ENCODE peak calls at places on chromosomes 7 and 10, in four cellular contexts. C, J, I and A are unnamed samples.

GRCh38 chr7:81676813-81677212 is 93.0 kb downstream of the HGF start:
- DNase-seq in I (no peak), J (no peak), C (no peak), A (no peak)

GRCh38 chr7:123494193-123494796 is 40.1 kb downstream of the IQUB start:
- DNase-seq in J (no peak), I (no peak), C (no peak), A (no peak)

GRCh38 chr10:57972783-57973182 is 294.9 kb downstream of the IPMK start:
- DNase-seq in J (no peak), I (no peak), C (no peak), A (no peak)

GRCh38 chr7:94510582-94511456 is 1.2 kb downstream of the CASD1 start:
- DNase-seq in I (no peak), J (peak; percentile 26), C (no peak), A (no peak)

GRCh38 chr7:42575161-42575560 is 336.7 kb downstream of the C7orf25 start:
- DNase-seq in J (no peak), C (no peak), I (no peak), A (no peak)

GRCh38 chr10:88523739-88524400 is 59.2 kb downstream of the RNLS start:
- DNase-seq in J (no peak), C (no peak), I (no peak), A (no peak)

GRCh38 chr10:34305189-34305588 is 509.9 kb downstream of the PARD3 start:
- DNase-seq in I (no peak), C (no peak), J (no peak), A (no peak)

GRCh38 chr10:132011027-132011426 is 29.3 kb upstream of the BNIP3 start:
- DNase-seq in C (no peak), I (no peak), J (no peak), A (no peak)

GRCh38 chr10:133309111-133309719 is 501 bp downstream of the ZNF511 start:
- DNase-seq in J (peak; percentile 93), I (no peak), C (peak; percentile 39), A (no peak)

GRCh38 chr10:27745380-27745718 is 270 bp downstream of the MKX start:
- DNase-seq in I (no peak), C (no peak), J (no peak), A (no peak)

GRCh38 chr10:124693801-124694416 is 50.3 kb downstream of the FAM53B start:
- DNase-seq in J (no peak), C (no peak), I (no peak), A (no peak)

GRCh38 chr10:59271160-59271559 is 91.2 kb downstream of the FAM13C start:
- DNase-seq in I (no peak), C (no peak), J (no peak), A (no peak)

GRCh38 chr7:19020711-19021110 is 96.7 kb downstream of the TWIST1 start:
- DNase-seq in I (peak; percentile 21), C (no peak), J (no peak), A (no peak)

GRCh38 chr10:48705407-48705938 is 20.8 kb downstream of the WDFY4 start:
- DNase-seq in I (no peak), C (no peak), J (no peak), A (no peak)

GRCh38 chr10:34710391-34710751 is 104.7 kb downstream of the PARD3 start:
- DNase-seq in C (no peak), J (peak; percentile 32), I (no peak), A (no peak)

GRCh38 chr7:76217942-76218566 is 16.4 kb downstream of the SRRM3 start:
- DNase-seq in J (no peak), C (no peak), I (no peak), A (no peak)

GRCh38 chr7:136953386-136953785 is 84.9 kb downstream of the CHRM2 start:
- DNase-seq in J (no peak), C (no peak), I (no peak), A (peak; percentile 66)

GRCh38 chr10:89700914-89701237 is 514 bp upstream of the KIF20B start:
- DNase-seq in C (no peak), J (no peak), I (no peak), A (no peak)

GRCh38 chr10:89122431-89123066 is 84.6 kb downstream of the CH25H start:
- DNase-seq in C (no peak), I (peak; percentile 4), J (no peak), A (no peak)

GRCh38 chr7:149310113-149310836 is 48.3 kb downstream of the ZNF783 start:
- DNase-seq in J (no peak), C (peak; percentile 36), I (peak; percentile 1), A (peak; percentile 64)

GRCh38 chr10:96740579-96741281 is 20.4 kb upstream of the PIK3AP1 start:
- DNase-seq in J (peak; percentile 41), I (no peak), C (no peak), A (no peak)

GRCh38 chr10:101062231-101063161 is 707 bp downstream of the KAZALD1 start:
- DNase-seq in J (peak; percentile 56), C (no peak), I (no peak), A (no peak)

GRCh38 chr7:3461923-3462322 is 160.9 kb downstream of the SDK1 start:
- DNase-seq in J (no peak), I (no peak), C (no peak), A (no peak)

GRCh38 chr7:47302560-47302959 is 279.4 kb downstream of the TNS3 start:
- DNase-seq in I (no peak), J (no peak), C (no peak), A (no peak)

GRCh38 chr10:52956861-52957260 is 184.3 kb upstream of the MBL2 start:
- DNase-seq in I (no peak), J (no peak), C (no peak), A (no peak)

GRCh38 chr7:45181991-45182855 is 24.6 kb downstream of the RAMP3 start:
- DNase-seq in J (no peak), I (no peak), C (no peak), A (no peak)

GRCh38 chr7:23380961-23381360 is 81.8 kb downstream of the MALSU1 start:
- DNase-seq in J (no peak), C (no peak), I (no peak), A (no peak)

GRCh38 chr7:107035446-107035845 is 9.1 kb upstream of the PRKAR2B start:
- DNase-seq in C (no peak), I (peak; percentile 61), J (no peak), A (peak; percentile 66)

GRCh38 chr10:34955391-34955790 is 134.8 kb downstream of the CUL2 start:
- DNase-seq in I (no peak), C (no peak), J (no peak), A (no peak)

GRCh38 chr10:12503311-12503710 is 154.0 kb downstream of the CAMK1D start:
- DNase-seq in J (no peak), C (no peak), I (no peak), A (no peak)

GRCh38 chr10:126946746-126947145 is 41.5 kb downstream of the DOCK1 start:
- DNase-seq in J (no peak), C (no peak), I (no peak), A (no peak)

DNA sequence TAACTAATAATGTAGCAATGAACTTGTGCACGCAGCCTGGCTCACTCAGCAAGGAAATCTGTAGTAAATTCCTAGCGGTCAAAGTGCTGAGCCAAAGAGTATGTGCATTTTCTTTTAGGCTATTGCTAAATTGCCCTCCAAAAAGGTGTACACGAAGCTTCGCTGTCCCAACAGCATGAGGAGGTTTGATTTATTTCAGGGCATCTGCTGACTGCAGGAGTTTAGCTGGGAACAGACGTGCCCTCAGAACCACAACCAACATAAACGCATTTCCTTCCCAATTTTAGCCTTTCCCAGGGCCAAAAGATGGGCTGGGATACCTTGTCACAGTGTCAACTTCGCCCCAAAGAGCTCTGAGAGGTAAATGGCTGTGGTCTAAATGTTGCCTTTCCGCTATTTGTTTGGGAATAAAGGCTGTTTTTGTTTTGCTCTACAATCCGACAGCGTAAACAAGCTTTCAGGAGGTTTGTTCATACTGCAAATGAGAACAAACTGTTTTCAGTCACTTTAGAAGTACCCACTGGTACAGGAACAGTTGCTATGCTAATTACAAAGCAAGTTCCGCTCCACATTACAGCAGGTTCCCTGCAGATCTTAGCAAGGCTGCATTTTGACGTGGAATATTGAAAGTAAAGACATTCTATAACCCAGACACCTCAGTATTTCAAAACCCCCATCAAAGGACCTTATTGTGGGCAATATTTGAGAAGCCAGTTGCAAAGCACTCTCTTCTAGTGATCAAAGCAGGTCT is 16.7 kb downstream of the VSIR start:
- DNase-seq in I (no peak), J (no peak), C (no peak), A (no peak)
- H3K4me3 ChIP-seq in I (no peak overlapping the region), J (peak overlapping the region; percentile 41), C (no peak overlapping the region), A (no peak overlapping the region)

DNA sequence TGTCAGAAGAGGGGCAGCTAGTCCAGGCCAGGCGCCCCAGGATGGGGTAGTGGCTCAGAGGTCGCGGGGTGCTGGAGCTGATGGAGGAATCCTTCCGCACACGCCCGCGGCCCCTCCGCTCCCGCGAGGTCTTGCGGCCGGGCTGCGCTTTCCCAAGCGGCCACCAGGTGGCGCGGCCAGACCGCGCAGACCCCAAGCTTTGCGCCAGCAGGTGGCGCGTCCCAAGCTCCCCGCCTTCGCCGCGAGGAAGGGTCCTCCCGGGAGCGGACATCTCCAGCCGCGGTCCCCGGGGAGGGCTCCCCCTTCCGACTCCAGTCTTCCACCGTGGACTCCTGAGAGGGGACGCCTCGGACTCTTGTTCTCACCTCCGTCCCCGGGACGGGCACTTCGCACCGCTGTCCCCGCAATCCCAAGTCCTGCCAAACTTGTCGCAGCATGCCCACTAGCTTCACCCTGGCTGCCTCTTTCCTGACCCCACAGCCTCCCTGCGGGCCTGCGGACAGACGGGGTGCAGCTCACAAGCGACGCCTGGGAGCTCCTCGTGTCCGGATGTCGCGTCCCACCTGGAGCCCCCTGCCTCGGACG is 19.4 kb downstream of the KCNK18 start:
- DNase-seq in J (peak; percentile 66), I (no peak), C (no peak), A (no peak)
- H3K4me3 ChIP-seq in J (peak overlapping the region; percentile 55), I (peak overlapping the region; percentile 47), C (peak overlapping the region; percentile 52), A (peak overlapping the region; percentile 67)

DNA sequence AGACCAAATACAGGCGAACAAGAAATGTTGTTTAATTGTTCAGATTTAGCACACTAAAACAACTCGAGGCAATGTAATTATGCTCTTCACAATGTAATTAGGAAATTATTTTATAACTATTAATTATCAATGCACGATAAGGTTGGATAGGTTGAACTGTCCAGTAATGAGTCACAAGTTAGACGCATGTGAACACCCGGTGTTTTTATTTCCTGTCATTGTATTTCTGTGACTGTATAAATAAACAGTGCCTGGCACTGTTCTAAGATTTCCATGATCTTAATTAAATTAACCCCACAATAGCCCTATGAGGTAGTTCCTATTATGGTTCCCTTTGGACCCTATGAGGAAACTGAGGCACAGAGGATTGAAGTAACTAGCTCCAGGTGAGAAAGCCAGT is 26.2 kb downstream of the C10orf105 start:
- DNase-seq in J (no peak), C (no peak), I (no peak), A (no peak)
- H3K4me3 ChIP-seq in J (no peak overlapping the region), C (no peak overlapping the region), I (no peak overlapping the region), A (no peak overlapping the region)

GRCh38 chr7:27194002-27194352 is 5.9 kb downstream of the HOXA13 start:
- DNase-seq in I (no peak), J (no peak), C (no peak), A (no peak)
- H3K4me3 ChIP-seq in I (no peak overlapping the region), J (no peak overlapping the region), C (no peak overlapping the region), A (no peak overlapping the region)

GRCh38 chr7:102874166-102874829 is 38.5 kb upstream of the LRRC17 start:
- DNase-seq in J (no peak), C (peak; percentile 51), I (peak; percentile 94), A (peak; percentile 71)
- H3K4me3 ChIP-seq in J (no peak overlapping the region), C (no peak overlapping the region), I (no peak overlapping the region), A (no peak overlapping the region)